ENCODE peak calls at places on chromosome 10, in five cellular contexts. One of them, this sample, is unnamed.

GRCh38 chr10:86536294-86536861 is 14.8 kb upstream of the WAPL start:
- DNase-seq in pancreas: peak; percentile 40
- DNase-seq in RWPE1: no peak
- DNase-seq in esophagus squamous epithelium: no peak
- DNase-seq in mesendoderm: peak; percentile 53
- DNase-seq in this sample: no peak

GRCh38 chr10:51510231-51510630 is 189.2 kb downstream of the CSTF2T start:
- DNase-seq in pancreas: no peak
- DNase-seq in RWPE1: no peak
- DNase-seq in mesendoderm: no peak
- DNase-seq in esophagus squamous epithelium: no peak
- DNase-seq in this sample: no peak

GRCh38 chr10:86914734-86915133 is 42.7 kb downstream of the MMRN2 start:
- DNase-seq in RWPE1: no peak
- DNase-seq in mesendoderm: no peak
- DNase-seq in esophagus squamous epithelium: no peak
- DNase-seq in pancreas: no peak
- DNase-seq in this sample: no peak

GRCh38 chr10:80545258-80545881 is 7.7 kb downstream of the SH2D4B start:
- DNase-seq in mesendoderm: no peak
- DNase-seq in pancreas: no peak
- DNase-seq in RWPE1: no peak
- DNase-seq in esophagus squamous epithelium: no peak
- DNase-seq in this sample: no peak

GRCh38 chr10:76168437-76168836 is 737.0 kb downstream of the LRMDA start:
- DNase-seq in pancreas: no peak
- DNase-seq in esophagus squamous epithelium: no peak
- DNase-seq in mesendoderm: no peak
- DNase-seq in RWPE1: no peak
- DNase-seq in this sample: no peak

GRCh38 chr10:79111427-79111826 is 42.7 kb downstream of the ZMIZ1 start:
- DNase-seq in mesendoderm: no peak
- DNase-seq in pancreas: no peak
- DNase-seq in RWPE1: no peak
- DNase-seq in esophagus squamous epithelium: no peak
- DNase-seq in this sample: no peak

GRCh38 chr10:61943699-61944444 is 42.4 kb downstream of the ARID5B start:
- DNase-seq in RWPE1: peak; percentile 48
- DNase-seq in esophagus squamous epithelium: no peak
- DNase-seq in mesendoderm: no peak
- DNase-seq in pancreas: no peak
- DNase-seq in this sample: no peak

GRCh38 chr10:71213761-71214440 is 1.5 kb downstream of the UNC5B start:
- DNase-seq in RWPE1: peak; percentile 91
- DNase-seq in esophagus squamous epithelium: no peak
- DNase-seq in pancreas: peak; percentile 47
- DNase-seq in mesendoderm: peak; percentile 77
- DNase-seq in this sample: no peak

GRCh38 chr10:95552680-95553342 is 8.4 kb downstream of the SORBS1 start:
- DNase-seq in mesendoderm: peak; percentile 78
- DNase-seq in pancreas: no peak
- DNase-seq in RWPE1: peak; percentile 20
- DNase-seq in esophagus squamous epithelium: no peak
- DNase-seq in this sample: no peak

GRCh38 chr10:104981995-104982394 is 340.9 kb downstream of the SORCS3 start:
- DNase-seq in pancreas: no peak
- DNase-seq in mesendoderm: no peak
- DNase-seq in esophagus squamous epithelium: no peak
- DNase-seq in RWPE1: no peak
- DNase-seq in this sample: no peak

GRCh38 chr10:70493660-70494234 is 15.2 kb downstream of the PALD1 start:
- DNase-seq in pancreas: no peak
- DNase-seq in mesendoderm: peak; percentile 96
- DNase-seq in esophagus squamous epithelium: no peak
- DNase-seq in RWPE1: no peak
- DNase-seq in this sample: no peak

GRCh38 chr10:34139559-34139958 is 675.5 kb downstream of the PARD3 start:
- DNase-seq in esophagus squamous epithelium: no peak
- DNase-seq in RWPE1: no peak
- DNase-seq in pancreas: no peak
- DNase-seq in mesendoderm: no peak
- DNase-seq in this sample: no peak

GRCh38 chr10:3778708-3779108 is 6.3 kb downstream of the KLF6 start:
- DNase-seq in mesendoderm: no peak
- DNase-seq in RWPE1: no peak
- DNase-seq in esophagus squamous epithelium: no peak
- DNase-seq in pancreas: no peak
- DNase-seq in this sample: no peak

GRCh38 chr10:344582-345200 is 209.4 kb downstream of the ZMYND11 start:
- DNase-seq in RWPE1: no peak
- DNase-seq in esophagus squamous epithelium: no peak
- DNase-seq in pancreas: no peak
- DNase-seq in mesendoderm: no peak
- DNase-seq in this sample: no peak

GRCh38 chr10:118918689-118919088 is 110.8 kb upstream of the NANOS1 start:
- DNase-seq in pancreas: no peak
- DNase-seq in esophagus squamous epithelium: no peak
- DNase-seq in mesendoderm: no peak
- DNase-seq in RWPE1: no peak
- DNase-seq in this sample: no peak

GRCh38 chr10:83892737-83893136 is 246.6 kb upstream of the GHITM start:
- DNase-seq in RWPE1: no peak
- DNase-seq in mesendoderm: no peak
- DNase-seq in pancreas: no peak
- DNase-seq in esophagus squamous epithelium: no peak
- DNase-seq in this sample: no peak

GRCh38 chr10:124722812-124723783 is 21.1 kb downstream of the FAM53B start:
- DNase-seq in esophagus squamous epithelium: no peak
- DNase-seq in pancreas: no peak
- DNase-seq in RWPE1: no peak
- DNase-seq in mesendoderm: peak; percentile 68
- DNase-seq in this sample: no peak

GRCh38 chr10:102313221-102313896 is 68.0 kb downstream of the GBF1 start:
- DNase-seq in mesendoderm: no peak
- DNase-seq in esophagus squamous epithelium: no peak
- DNase-seq in pancreas: no peak
- DNase-seq in RWPE1: no peak
- DNase-seq in this sample: no peak

GRCh38 chr10:77355844-77356243 is 281.8 kb downstream of the KCNMA1 start:
- DNase-seq in pancreas: no peak
- DNase-seq in mesendoderm: no peak
- DNase-seq in esophagus squamous epithelium: no peak
- DNase-seq in RWPE1: peak; percentile 89
- DNase-seq in this sample: no peak

GRCh38 chr10:21403256-21404015 is 122.0 kb downstream of the SKIDA1 start:
- DNase-seq in esophagus squamous epithelium: no peak
- DNase-seq in RWPE1: no peak
- DNase-seq in mesendoderm: peak; percentile 70
- DNase-seq in pancreas: no peak
- DNase-seq in this sample: no peak

GRCh38 chr10:95430231-95430951 is 130.8 kb downstream of the SORBS1 start:
- DNase-seq in RWPE1: peak; percentile 76
- DNase-seq in pancreas: peak; percentile 35
- DNase-seq in mesendoderm: peak; percentile 79
- DNase-seq in esophagus squamous epithelium: no peak
- DNase-seq in this sample: no peak

GRCh38 chr10:61263561-61263960 is 189.6 kb downstream of the TMEM26 start:
- DNase-seq in RWPE1: no peak
- DNase-seq in pancreas: no peak
- DNase-seq in mesendoderm: no peak
- DNase-seq in esophagus squamous epithelium: no peak
- DNase-seq in this sample: no peak

GRCh38 chr10:5565205-5565545 is 40.4 kb downstream of the CALML3 start:
- DNase-seq in RWPE1: no peak
- DNase-seq in esophagus squamous epithelium: no peak
- DNase-seq in mesendoderm: no peak
- DNase-seq in pancreas: no peak
- DNase-seq in this sample: no peak

GRCh38 chr10:5563237-5563961 is 38.6 kb downstream of the CALML3 start:
- DNase-seq in mesendoderm: no peak
- DNase-seq in pancreas: no peak
- DNase-seq in esophagus squamous epithelium: no peak
- DNase-seq in RWPE1: no peak
- DNase-seq in this sample: no peak

GRCh38 chr10:5564537-5565204 is 39.9 kb downstream of the CALML3 start:
- DNase-seq in esophagus squamous epithelium: no peak
- DNase-seq in pancreas: no peak
- DNase-seq in mesendoderm: no peak
- DNase-seq in RWPE1: no peak
- DNase-seq in this sample: no peak

GRCh38 chr10:5565671-5566581 is 41.2 kb downstream of the CALML3 start:
- DNase-seq in mesendoderm: no peak
- DNase-seq in pancreas: no peak
- DNase-seq in esophagus squamous epithelium: no peak
- DNase-seq in RWPE1: peak; percentile 89
- DNase-seq in this sample: peak; percentile 9

GRCh38 chr10:5563991-5564536 is 39.3 kb downstream of the CALML3 start:
- DNase-seq in esophagus squamous epithelium: no peak
- DNase-seq in RWPE1: no peak
- DNase-seq in mesendoderm: no peak
- DNase-seq in pancreas: no peak
- DNase-seq in this sample: no peak
- H3K27ac ChIP-seq in esophagus squamous epithelium: peak overlapping the region; percentile 69
- H3K27ac ChIP-seq in RWPE1: peak overlapping the region; percentile 91
- H3K27ac ChIP-seq in mesendoderm: no peak overlapping the region
- H3K27ac ChIP-seq in pancreas: no peak overlapping the region
- H3K27ac ChIP-seq in this sample: no peak overlapping the region

GRCh38 chr10:113086282-113086681 is 136.2 kb downstream of the TCF7L2 start:
- DNase-seq in esophagus squamous epithelium: no peak
- DNase-seq in RWPE1: no peak
- DNase-seq in mesendoderm: no peak
- DNase-seq in pancreas: no peak
- DNase-seq in this sample: no peak
- H3K27ac ChIP-seq in esophagus squamous epithelium: no peak overlapping the region
- H3K27ac ChIP-seq in RWPE1: peak overlapping the region; percentile 53
- H3K27ac ChIP-seq in mesendoderm: peak overlapping the region; percentile 56
- H3K27ac ChIP-seq in pancreas: peak overlapping the region; percentile 59
- H3K27ac ChIP-seq in this sample: no peak overlapping the region

GRCh38 chr10:10786334-10787090 is 231.2 kb upstream of the CELF2 start:
- DNase-seq in mesendoderm: no peak
- DNase-seq in pancreas: no peak
- DNase-seq in RWPE1: peak; percentile 50
- DNase-seq in esophagus squamous epithelium: no peak
- DNase-seq in this sample: no peak

GRCh38 chr10:10791869-10792268 is 225.8 kb upstream of the CELF2 start:
- DNase-seq in RWPE1: no peak
- DNase-seq in pancreas: no peak
- DNase-seq in esophagus squamous epithelium: no peak
- DNase-seq in mesendoderm: no peak
- DNase-seq in this sample: no peak

GRCh38 chr10:10788761-10789160 is 228.9 kb upstream of the CELF2 start:
- DNase-seq in esophagus squamous epithelium: no peak
- DNase-seq in mesendoderm: no peak
- DNase-seq in pancreas: no peak
- DNase-seq in RWPE1: no peak
- DNase-seq in this sample: no peak

GRCh38 chr10:10785627-10786333 is 231.9 kb upstream of the CELF2 start:
- DNase-seq in esophagus squamous epithelium: no peak
- DNase-seq in RWPE1: peak; percentile 38
- DNase-seq in pancreas: no peak
- DNase-seq in mesendoderm: peak; percentile 82
- DNase-seq in this sample: no peak

GRCh38 chr10:10787586-10787985 is 230.1 kb upstream of the CELF2 start:
- DNase-seq in mesendoderm: no peak
- DNase-seq in esophagus squamous epithelium: no peak
- DNase-seq in pancreas: no peak
- DNase-seq in RWPE1: no peak
- DNase-seq in this sample: no peak
- H3K27ac ChIP-seq in mesendoderm: no peak overlapping the region
- H3K27ac ChIP-seq in esophagus squamous epithelium: no peak overlapping the region
- H3K27ac ChIP-seq in pancreas: no peak overlapping the region
- H3K27ac ChIP-seq in RWPE1: no peak overlapping the region
- H3K27ac ChIP-seq in this sample: no peak overlapping the region

DNA sequence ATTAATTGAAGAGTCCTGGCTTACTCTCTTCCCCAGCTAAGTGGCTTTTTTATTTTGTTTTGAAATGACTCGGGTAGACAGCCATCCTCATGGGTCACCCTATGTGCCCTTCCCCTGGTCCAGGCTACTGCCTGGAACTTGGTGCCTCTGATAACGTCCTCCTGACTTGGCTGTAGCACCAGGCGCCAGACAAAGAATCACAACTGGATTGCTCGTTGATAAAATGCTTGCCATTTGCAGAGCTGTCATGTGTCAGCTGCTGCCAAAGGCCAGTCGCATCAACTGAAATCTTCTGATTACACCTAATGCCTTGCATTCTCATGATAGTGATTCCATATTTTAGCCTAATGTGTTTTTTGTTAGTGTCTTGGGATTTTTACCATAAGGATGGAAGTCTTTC is 27.4 kb upstream of the ABLIM1 start:
- DNase-seq in esophagus squamous epithelium: no peak
- DNase-seq in mesendoderm: peak; percentile 88
- DNase-seq in RWPE1: no peak
- DNase-seq in pancreas: no peak
- DNase-seq in this sample: no peak
- H3K27ac ChIP-seq in esophagus squamous epithelium: peak overlapping the region; percentile 80
- H3K27ac ChIP-seq in mesendoderm: no peak overlapping the region
- H3K27ac ChIP-seq in RWPE1: peak overlapping the region; percentile 63
- H3K27ac ChIP-seq in pancreas: peak overlapping the region; percentile 87
- H3K27ac ChIP-seq in this sample: peak overlapping the region; percentile 65

This sample was measured in caudate nucleus.